ENCODE peak calls at places on chromosomes 3 and 15, in four cellular contexts. K, T, L and D are unnamed samples.

GRCh38 chr15:42392309-42393024 is 33.2 kb downstream of the CAPN3 start:
- DNase-seq in L (no peak), T (no peak), K (no peak), D (peak)

GRCh38 chr15:101267320-101268104 is 9.8 kb downstream of the SELENOS start:
- DNase-seq in L (peak), K (no peak), T (no peak), D (no peak)

GRCh38 chr15:67181221-67181639 is 73.2 kb downstream of the AAGAB start:
- DNase-seq in L (no peak), K (peak), T (no peak), D (no peak)

GRCh38 chr3:125403789-125404188 is 28.7 kb upstream of the ZNF148 start:
- DNase-seq in K (no peak), T (no peak), L (no peak), D (no peak)

GRCh38 chr3:148873270-148873927 is 8.3 kb downstream of the CPA3 start:
- DNase-seq in K (no peak), T (no peak), L (no peak), D (no peak)

GRCh38 chr3:188067932-188068331 is 86.0 kb upstream of the LPP start:
- DNase-seq in T (no peak), L (peak), K (no peak), D (no peak)

GRCh38 chr15:54803139-54803808 is 393.5 kb downstream of the RSL24D1 start:
- DNase-seq in K (no peak), T (no peak), L (no peak), D (no peak)

GRCh38 chr15:39058371-39059131 is 493.9 kb upstream of the RASGRP1 start:
- DNase-seq in T (no peak), L (no peak), K (no peak), D (no peak)

GRCh38 chr15:45637552-45638033 is 2.8 kb downstream of the SQOR start:
- DNase-seq in K (peak), L (peak), T (no peak), D (no peak)

GRCh38 chr3:196524527-196524926 is 9.4 kb upstream of the SMCO1 start:
- DNase-seq in T (no peak), L (no peak), K (no peak), D (no peak)

GRCh38 chr3:115788921-115789470 is 165.7 kb downstream of the GAP43 start:
- DNase-seq in L (peak), T (no peak), K (no peak), D (no peak)

DNA sequence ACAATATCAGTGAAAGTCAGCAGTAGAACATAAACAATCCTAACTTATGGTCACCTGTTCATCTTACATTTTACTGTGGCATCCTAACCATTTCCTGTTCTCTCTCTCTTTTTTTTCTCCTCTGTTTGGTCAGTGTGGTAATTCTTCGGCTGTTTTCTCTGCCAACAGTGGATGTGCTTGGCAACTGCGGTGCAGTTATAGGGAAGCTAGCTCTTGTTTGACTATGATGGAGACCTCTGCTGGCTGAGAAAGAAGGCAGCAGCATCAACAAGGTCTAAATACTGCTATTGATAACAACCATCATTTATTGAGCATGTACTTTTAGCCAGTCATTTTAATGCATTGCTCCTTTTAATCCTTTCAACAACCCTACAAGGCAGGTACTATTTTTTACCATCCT is 723 bp upstream of the DRD3 start:
- DNase-seq in L (peak), T (no peak), K (no peak), D (no peak)
- TF ChIP-seq CTCF in L (peak), T (no peak), K (peak), D (peak)

GRCh38 chr3:25096536-25096935 is 331.5 kb upstream of the RARB start:
- DNase-seq in K (no peak), T (no peak), L (no peak), D (no peak)

GRCh38 chr3:25091938-25092337 is 336.1 kb upstream of the RARB start:
- DNase-seq in K (no peak), T (no peak), L (no peak), D (no peak)

GRCh38 chr3:25097023-25097422 is 331.0 kb upstream of the RARB start:
- DNase-seq in L (no peak), K (no peak), T (no peak), D (no peak)

GRCh38 chr3:25090869-25091453 is 337.1 kb upstream of the RARB start:
- DNase-seq in K (no peak), T (no peak), L (no peak), D (no peak)

GRCh38 chr3:25094932-25095690 is 333.0 kb upstream of the RARB start:
- DNase-seq in K (no peak), L (no peak), T (no peak), D (no peak)
- TF ChIP-seq CTCF in K (no peak), L (no peak), T (no peak), D (no peak)

GRCh38 chr3:189142527-189142926 is 29.2 kb upstream of the TPRG1 start:
- DNase-seq in K (no peak), L (no peak), T (no peak), D (no peak)

GRCh38 chr3:189143321-189143720 is 28.4 kb upstream of the TPRG1 start:
- DNase-seq in K (no peak), T (no peak), L (no peak), D (no peak)

GRCh38 chr3:189148090-189148507 is 23.7 kb upstream of the TPRG1 start:
- DNase-seq in L (peak), T (peak), K (peak), D (peak)

GRCh38 chr3:189146842-189147241 is 24.9 kb upstream of the TPRG1 start:
- DNase-seq in T (no peak), L (no peak), K (no peak), D (no peak)

GRCh38 chr3:189144645-189145044 is 27.1 kb upstream of the TPRG1 start:
- DNase-seq in T (no peak), K (no peak), L (peak), D (no peak)
- TF ChIP-seq CTCF in T (no peak), K (no peak), L (peak), D (no peak)

GRCh38 chr3:100006570-100007271 is 107.6 kb downstream of the FILIP1L start:
- DNase-seq in T (no peak), K (no peak), L (peak), D (no peak)

GRCh38 chr3:100008081-100008698 is 106.1 kb downstream of the FILIP1L start:
- DNase-seq in L (peak), T (no peak), K (no peak), D (no peak)

GRCh38 chr3:100009285-100010086 is 104.8 kb downstream of the FILIP1L start:
- DNase-seq in T (no peak), K (no peak), L (no peak), D (no peak)

GRCh38 chr3:100005670-100006393 is 108.5 kb downstream of the FILIP1L start:
- DNase-seq in L (peak), T (no peak), K (no peak), D (no peak)

GRCh38 chr3:100007313-100007712 is 107.0 kb downstream of the FILIP1L start:
- DNase-seq in K (no peak), L (no peak), T (no peak), D (no peak)
- TF ChIP-seq CTCF in K (no peak), L (no peak), T (no peak), D (no peak)

DNA sequence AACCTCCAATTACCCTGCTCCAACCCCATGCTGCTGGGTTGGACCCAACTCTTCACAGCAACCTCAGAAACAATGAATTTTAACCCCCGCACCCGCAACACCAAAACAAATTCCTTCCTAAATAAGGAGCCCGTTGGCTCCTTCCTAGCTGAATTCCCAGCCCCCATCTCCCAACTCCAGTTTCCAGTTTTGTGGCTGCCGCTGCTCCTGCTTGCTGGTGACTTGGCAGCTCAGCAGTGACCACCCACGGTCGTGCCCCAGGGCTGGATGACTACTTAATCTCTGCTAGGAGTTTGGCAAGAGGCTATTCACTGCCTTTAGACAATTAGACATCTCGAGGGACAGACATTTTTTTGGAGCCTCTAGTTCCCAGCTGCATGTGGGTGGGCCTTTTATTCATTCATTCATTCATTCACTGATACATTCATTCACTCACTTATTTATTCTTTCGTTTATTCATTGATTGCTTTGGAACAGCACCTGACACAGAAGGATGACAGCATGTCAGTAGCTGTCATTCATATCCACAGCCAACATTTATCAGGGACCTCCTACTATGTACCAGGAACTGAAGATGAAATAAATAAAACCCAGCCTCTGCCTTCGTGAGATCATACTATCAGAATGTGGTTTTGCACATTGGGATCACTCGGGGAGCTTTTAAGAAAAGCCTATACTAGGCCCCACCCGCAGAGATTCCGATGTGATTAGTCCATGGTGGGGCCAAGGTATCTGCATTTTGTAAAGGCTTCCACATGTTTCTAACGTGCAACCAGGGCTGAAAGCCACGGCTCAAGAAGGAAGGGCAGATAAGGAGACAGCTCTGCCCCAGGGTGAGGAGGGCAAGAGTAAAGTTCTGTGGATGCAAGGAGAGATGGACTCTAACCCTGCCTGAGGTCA is 256.5 kb downstream of the SHQ1 start:
- DNase-seq in L (peak), T (no peak), K (peak), D (peak)
- TF ChIP-seq CTCF in L (no peak), T (no peak), K (no peak), D (no peak)

GRCh38 chr15:74826911-74827310 is 484 bp downstream of the CPLX3 start:
- DNase-seq in K (no peak), T (no peak), L (no peak), D (no peak)

GRCh38 chr15:74825895-74826294 is 532 bp upstream of the CPLX3 start:
- DNase-seq in K (no peak), L (no peak), T (no peak), D (no peak)

GRCh38 chr15:74828835-74829234 is 2.4 kb downstream of the CPLX3 start:
- DNase-seq in L (no peak), T (no peak), K (no peak), D (no peak)

GRCh38 chr15:74826372-74826819 is at the start of gene CPLX3:
- DNase-seq in K (no peak), L (peak), T (peak), D (peak)

GRCh38 chr15:74827632-74828031 is 1.2 kb downstream of the CPLX3 start:
- DNase-seq in T (no peak), L (no peak), K (no peak), D (no peak)
- TF ChIP-seq CTCF in T (no peak), L (no peak), K (no peak), D (no peak)

DNA sequence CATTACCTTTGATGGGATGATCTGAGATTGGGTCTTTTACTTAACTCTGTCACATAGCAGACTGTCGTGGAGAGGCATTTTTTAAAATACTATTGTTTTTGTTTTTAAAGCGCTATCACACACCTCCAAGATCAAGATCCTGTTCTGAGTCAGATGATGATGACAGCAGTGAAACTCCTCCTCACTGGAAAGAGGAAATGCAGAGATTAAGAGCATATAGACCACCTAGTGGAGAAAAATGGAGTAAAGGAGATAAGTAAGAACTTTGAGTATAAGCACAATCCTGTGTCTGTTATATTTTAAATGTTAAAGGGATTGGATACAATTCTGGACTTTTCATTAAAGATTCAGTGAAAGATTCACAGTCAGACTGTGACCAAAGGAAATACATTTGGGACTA is 18.4 kb upstream of the ZBTB47 start:
- DNase-seq in L (peak), K (no peak), T (no peak), D (no peak)
- TF ChIP-seq CTCF in L (peak), K (no peak), T (no peak), D (peak)

GRCh38 chr3:163626753-163627152 is 1451.5 kb downstream of the SI start:
- DNase-seq in K (no peak), T (no peak), L (no peak), D (no peak)

DNA sequence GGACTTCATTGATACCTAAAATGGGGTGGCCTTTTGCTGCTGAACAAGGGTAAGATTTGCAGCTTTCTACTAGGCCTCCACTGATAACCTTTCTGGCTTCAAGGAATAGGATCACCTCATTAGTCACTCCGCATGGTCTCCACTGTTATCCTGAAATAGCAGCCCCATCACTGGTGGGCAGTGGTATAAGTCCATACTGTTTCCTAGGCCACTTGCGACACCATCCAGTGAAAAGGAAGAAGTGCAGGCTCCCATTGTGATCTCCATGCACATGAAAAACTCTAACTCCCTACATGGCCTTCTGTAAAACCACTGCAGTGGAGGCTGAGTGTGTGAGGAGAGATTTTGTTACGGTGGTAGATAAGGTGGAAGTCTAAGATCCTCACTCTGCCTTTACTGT is 1455.9 kb downstream of the SI start:
- DNase-seq in L (no peak), T (no peak), K (no peak), D (peak)
- TF ChIP-seq CTCF in L (no peak), T (no peak), K (no peak), D (peak)